ENCODE peak calls at places on chromosomes 1 and 21, in four cellular contexts. One of them, this sample, is unnamed.

GRCh38 chr1:61125263-61125662 is 42.9 kb downstream of the NFIA start:
- DNase-seq in uterus: no peak
- DNase-seq in small intestine: no peak
- DNase-seq in Peyer's patch: no peak
- DNase-seq in this sample: no peak

GRCh38 chr1:216181590-216181989 is 241.7 kb downstream of the USH2A start:
- DNase-seq in uterus: no peak
- DNase-seq in small intestine: no peak
- DNase-seq in Peyer's patch: no peak
- DNase-seq in this sample: no peak

GRCh38 chr1:205986848-205987247 is 16.3 kb downstream of the RAB7B start:
- DNase-seq in uterus: no peak
- DNase-seq in small intestine: no peak
- DNase-seq in Peyer's patch: no peak
- DNase-seq in this sample: no peak

GRCh38 chr1:225517697-225518096 is 89.9 kb upstream of the LBR start:
- DNase-seq in uterus: no peak
- DNase-seq in small intestine: no peak
- DNase-seq in Peyer's patch: no peak
- DNase-seq in this sample: no peak

GRCh38 chr1:209787551-209787950 is 3.2 kb upstream of the C1orf74 start:
- DNase-seq in uterus: no peak
- DNase-seq in small intestine: peak; percentile 89
- DNase-seq in Peyer's patch: no peak
- DNase-seq in this sample: peak; percentile 60

GRCh38 chr1:30332100-30333094 is 391.0 kb downstream of the MATN1 start:
- DNase-seq in uterus: no peak
- DNase-seq in small intestine: no peak
- DNase-seq in Peyer's patch: no peak
- DNase-seq in this sample: no peak

GRCh38 chr1:11571906-11572616 is 82.2 kb downstream of the FBXO2 start:
- DNase-seq in uterus: no peak
- DNase-seq in small intestine: no peak
- DNase-seq in Peyer's patch: no peak
- DNase-seq in this sample: no peak

GRCh38 chr21:35352066-35352770 is 303.1 kb upstream of the RUNX1 start:
- DNase-seq in uterus: no peak
- DNase-seq in small intestine: no peak
- DNase-seq in Peyer's patch: no peak
- DNase-seq in this sample: no peak

GRCh38 chr1:63537006-63537405 is 13.7 kb downstream of the EFCAB7 start:
- DNase-seq in uterus: no peak
- DNase-seq in small intestine: no peak
- DNase-seq in Peyer's patch: no peak
- DNase-seq in this sample: no peak

GRCh38 chr1:232868793-232869491 is 63.7 kb downstream of the MAP10 start:
- DNase-seq in uterus: no peak
- DNase-seq in small intestine: no peak
- DNase-seq in Peyer's patch: no peak
- DNase-seq in this sample: peak; percentile 71

GRCh38 chr1:161730050-161730564 is 8.8 kb downstream of the FCRLB start:
- DNase-seq in uterus: no peak
- DNase-seq in small intestine: no peak
- DNase-seq in Peyer's patch: no peak
- DNase-seq in this sample: no peak

GRCh38 chr1:19083081-19083480 is 126.6 kb upstream of the IFFO2 start:
- DNase-seq in uterus: no peak
- DNase-seq in small intestine: no peak
- DNase-seq in Peyer's patch: no peak
- DNase-seq in this sample: no peak

GRCh38 chr21:10425856-10426255 is 95.5 kb upstream of the TPTE start:
- DNase-seq in uterus: no peak
- DNase-seq in small intestine: no peak
- DNase-seq in Peyer's patch: no peak
- DNase-seq in this sample: no peak

GRCh38 chr1:189859385-189859977 is 618.2 kb downstream of the BRINP3 start:
- DNase-seq in uterus: no peak
- DNase-seq in small intestine: peak; percentile 13
- DNase-seq in Peyer's patch: no peak
- DNase-seq in this sample: no peak

GRCh38 chr1:241343956-241344355 is 13.0 kb downstream of the RGS7 start:
- DNase-seq in uterus: no peak
- DNase-seq in small intestine: no peak
- DNase-seq in Peyer's patch: no peak
- DNase-seq in this sample: no peak

GRCh38 chr1:40640314-40641076 is 25.0 kb downstream of the RIMS3 start:
- DNase-seq in uterus: no peak
- DNase-seq in small intestine: no peak
- DNase-seq in Peyer's patch: no peak
- DNase-seq in this sample: no peak

GRCh38 chr1:110339427-110340206 is 440 bp downstream of the RBM15 start:
- DNase-seq in uterus: no peak
- DNase-seq in small intestine: peak; percentile 60
- DNase-seq in Peyer's patch: peak; percentile 57
- DNase-seq in this sample: peak; percentile 65

GRCh38 chr1:203091761-203092330 is 6.0 kb upstream of the MYOG start:
- DNase-seq in uterus: no peak
- DNase-seq in small intestine: no peak
- DNase-seq in Peyer's patch: no peak
- DNase-seq in this sample: no peak

GRCh38 chr1:213082778-213083445 is 31.9 kb downstream of the RPS6KC1 start:
- DNase-seq in uterus: no peak
- DNase-seq in small intestine: no peak
- DNase-seq in Peyer's patch: no peak
- DNase-seq in this sample: no peak

GRCh38 chr1:89698624-89699023 is 65.7 kb downstream of the LRRC8C start:
- DNase-seq in uterus: no peak
- DNase-seq in small intestine: no peak
- DNase-seq in Peyer's patch: no peak
- DNase-seq in this sample: no peak

DNA sequence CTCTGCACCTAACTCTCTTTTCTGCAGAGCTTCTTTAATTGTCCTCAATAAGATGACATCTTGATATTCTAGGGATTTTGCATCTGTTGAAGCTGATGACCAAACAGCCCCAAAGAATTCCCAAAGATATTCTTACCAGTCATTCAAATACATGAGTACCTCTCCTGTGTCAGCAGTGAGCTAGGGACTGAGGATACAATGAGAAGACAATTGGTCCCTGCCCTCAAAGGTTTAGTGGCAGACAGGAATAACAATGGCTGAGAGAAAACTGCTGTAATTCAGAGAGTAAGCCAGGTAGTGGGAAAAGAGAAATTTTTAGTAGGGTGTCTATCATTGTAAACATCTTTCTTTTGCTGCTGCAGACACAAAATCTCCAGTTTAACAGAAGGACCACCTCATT is 5.9 kb downstream of the MCOLN3 start:
- DNase-seq in uterus: no peak
- DNase-seq in small intestine: no peak
- DNase-seq in Peyer's patch: no peak
- DNase-seq in this sample: no peak
- H3K4me3 ChIP-seq in uterus: no peak overlapping the region
- H3K4me3 ChIP-seq in small intestine: no peak overlapping the region
- H3K4me3 ChIP-seq in Peyer's patch: no peak overlapping the region
- H3K4me3 ChIP-seq in this sample: no peak overlapping the region

DNA sequence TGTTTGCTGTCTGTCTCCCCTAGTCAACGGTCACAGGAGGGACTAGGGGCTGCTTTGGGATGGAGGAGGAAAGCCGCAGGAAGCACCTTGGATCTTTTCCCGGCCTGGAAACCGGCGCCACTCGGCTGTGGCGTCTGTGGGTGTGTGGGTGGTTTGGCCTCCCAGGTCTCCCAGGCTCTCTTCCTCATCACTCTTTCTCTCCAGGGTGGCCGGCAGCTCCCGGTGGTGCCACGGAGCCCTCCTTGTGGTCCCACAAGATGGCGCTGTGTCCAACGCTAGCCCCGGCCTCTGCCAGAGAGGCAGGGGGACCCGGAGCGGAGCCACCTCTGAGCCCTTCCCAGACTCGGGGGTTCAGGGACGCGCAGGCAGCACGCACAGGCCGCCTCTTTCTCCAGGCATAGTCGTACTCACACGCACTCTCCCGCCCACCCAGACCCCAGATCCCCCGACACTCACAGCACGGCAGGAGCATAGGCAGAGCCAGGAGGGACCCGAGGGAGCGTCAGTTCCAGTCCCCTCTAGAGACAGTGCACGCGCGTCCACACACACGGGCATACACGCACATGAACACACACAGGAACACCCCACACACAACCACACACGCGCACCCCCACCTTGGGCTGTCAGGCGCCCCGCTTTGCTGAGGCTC is 31.2 kb downstream of the CDCP2 start:
- DNase-seq in uterus: peak; percentile 89
- DNase-seq in small intestine: peak; percentile 70
- DNase-seq in Peyer's patch: peak; percentile 40
- DNase-seq in this sample: peak; percentile 77
- H3K4me3 ChIP-seq in uterus: no peak overlapping the region
- H3K4me3 ChIP-seq in small intestine: no peak overlapping the region
- H3K4me3 ChIP-seq in Peyer's patch: peak overlapping the region; percentile 18
- H3K4me3 ChIP-seq in this sample: no peak overlapping the region

GRCh38 chr1:3225668-3226067 is 156.7 kb downstream of the PRDM16 start:
- DNase-seq in uterus: no peak
- DNase-seq in small intestine: no peak
- DNase-seq in Peyer's patch: no peak
- DNase-seq in this sample: no peak

GRCh38 chr1:3219005-3219724 is 150.2 kb downstream of the PRDM16 start:
- DNase-seq in uterus: peak; percentile 41
- DNase-seq in small intestine: peak; percentile 83
- DNase-seq in Peyer's patch: no peak
- DNase-seq in this sample: peak; percentile 72

GRCh38 chr1:3219725-3220467 is 150.9 kb downstream of the PRDM16 start:
- DNase-seq in uterus: no peak
- DNase-seq in small intestine: no peak
- DNase-seq in Peyer's patch: no peak
- DNase-seq in this sample: no peak

GRCh38 chr1:3221112-3222041 is 152.4 kb downstream of the PRDM16 start:
- DNase-seq in uterus: no peak
- DNase-seq in small intestine: no peak
- DNase-seq in Peyer's patch: no peak
- DNase-seq in this sample: no peak

DNA sequence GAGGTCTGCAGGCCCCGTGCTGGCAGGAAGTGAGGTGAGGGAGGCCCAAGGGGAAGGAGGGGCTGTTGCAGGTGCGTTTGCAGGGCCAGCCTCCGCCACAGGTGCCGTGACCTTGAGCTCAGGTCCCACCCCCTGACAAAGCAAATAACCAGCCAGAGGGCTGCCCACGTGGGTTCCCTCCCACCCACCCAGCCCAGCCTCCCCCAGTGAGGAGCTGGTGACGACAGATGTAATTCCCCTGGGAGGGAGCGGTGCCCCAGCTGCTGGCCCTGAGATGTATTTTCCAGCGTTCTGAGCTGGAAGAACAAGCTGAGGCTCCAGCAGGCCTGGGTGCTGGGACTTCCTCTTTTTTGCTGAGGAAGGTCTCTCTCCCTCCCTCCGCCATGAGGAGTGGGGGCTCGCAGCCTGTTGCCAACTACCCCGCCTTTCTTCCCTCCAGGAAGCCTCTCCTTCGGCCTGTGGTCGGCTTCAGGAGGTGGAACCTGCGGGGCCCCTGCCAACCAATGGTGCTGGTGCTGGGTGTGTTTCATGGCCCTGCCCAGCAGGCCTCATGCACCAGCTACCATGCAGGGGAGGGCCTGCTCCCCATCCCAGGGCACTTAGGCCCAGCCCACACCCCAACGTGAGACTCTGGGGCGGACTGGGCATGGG is 153.2 kb downstream of the PRDM16 start:
- DNase-seq in uterus: no peak
- DNase-seq in small intestine: peak; percentile 88
- DNase-seq in Peyer's patch: no peak
- DNase-seq in this sample: no peak
- H3K4me3 ChIP-seq in uterus: no peak overlapping the region
- H3K4me3 ChIP-seq in small intestine: no peak overlapping the region
- H3K4me3 ChIP-seq in Peyer's patch: no peak overlapping the region
- H3K4me3 ChIP-seq in this sample: no peak overlapping the region

GRCh38 chr1:20552728-20553571 is 577 bp downstream of the FAM43B start:
- DNase-seq in uterus: no peak
- DNase-seq in small intestine: no peak
- DNase-seq in Peyer's patch: no peak
- DNase-seq in this sample: no peak
- H3K4me3 ChIP-seq in uterus: peak overlapping the region; percentile 27
- H3K4me3 ChIP-seq in small intestine: peak overlapping the region; percentile 9
- H3K4me3 ChIP-seq in Peyer's patch: peak overlapping the region; percentile 27
- H3K4me3 ChIP-seq in this sample: no peak overlapping the region

GRCh38 chr1:8879348-8880067 is 1.0 kb upstream of the ENO1 start:
- DNase-seq in uterus: no peak
- DNase-seq in small intestine: no peak
- DNase-seq in Peyer's patch: peak; percentile 64
- DNase-seq in this sample: no peak
- H3K4me3 ChIP-seq in uterus: peak overlapping the region; percentile 76
- H3K4me3 ChIP-seq in small intestine: peak overlapping the region; percentile 91
- H3K4me3 ChIP-seq in Peyer's patch: peak overlapping the region; percentile 79
- H3K4me3 ChIP-seq in this sample: peak overlapping the region; percentile 98

DNA sequence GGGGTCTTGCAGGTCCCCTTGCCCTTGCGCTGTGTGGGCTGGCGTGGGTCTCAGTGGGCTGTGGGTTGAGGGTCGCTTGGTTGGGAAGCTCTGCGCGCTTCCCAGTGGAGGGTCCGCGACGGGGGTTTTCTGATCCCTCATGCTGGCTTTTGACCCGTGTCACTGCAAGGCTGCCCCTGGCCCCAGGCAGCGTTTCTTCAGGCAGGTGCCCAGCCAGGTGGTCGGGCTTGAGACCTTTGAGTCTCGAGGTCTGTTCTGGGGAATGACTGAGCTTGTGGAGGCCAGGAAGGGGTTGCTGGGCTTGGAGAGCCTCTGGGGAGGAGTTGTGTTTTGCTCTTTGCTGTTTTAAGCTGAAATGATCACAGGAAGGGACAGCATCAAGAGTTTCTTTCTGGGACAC is 5.3 kb downstream of the SKI start:
- DNase-seq in uterus: no peak
- DNase-seq in small intestine: no peak
- DNase-seq in Peyer's patch: no peak
- DNase-seq in this sample: no peak
- H3K4me3 ChIP-seq in uterus: peak overlapping the region; percentile 53
- H3K4me3 ChIP-seq in small intestine: no peak overlapping the region
- H3K4me3 ChIP-seq in Peyer's patch: peak overlapping the region; percentile 89
- H3K4me3 ChIP-seq in this sample: peak overlapping the region; percentile 67